ENCODE peak calls at places on chromosomes 13 and 19, in nine cellular contexts. D is body of pancreas, V is suprapubic skin, I is stomach, H is right lobe of liver, E is gastrocnemius medialis, Y is breast epithelium, W is endothelial cell of umbilical vein, C is heart left ventricle. O is an unnamed sample.

GRCh38 chr13:93140912-93141311 is 85.7 kb upstream of the GPC6 start:
- DNase-seq in C (no peak), I (no peak), V (no peak), D (no peak), E (no peak), Y (no peak), W (no peak), H (no peak), O (no peak)

GRCh38 chr19:45764947-45765346 is 4.1 kb downstream of the SIX5 start:
- DNase-seq in Y (no peak), W (no peak), E (no peak), D (no peak), I (no peak), C (peak), H (no peak), V (no peak), O (no peak)

GRCh38 chr13:113980489-113981064 is 6.7 kb upstream of the C13orf46 start:
- DNase-seq in Y (no peak), I (no peak), H (peak), E (no peak), W (no peak), V (no peak), D (no peak), C (no peak), O (no peak)

GRCh38 chr13:112744306-112745021 is 54.6 kb downstream of the ATP11A start:
- DNase-seq in H (no peak), C (no peak), I (no peak), Y (no peak), W (no peak), E (no peak), D (no peak), V (no peak), O (no peak)

GRCh38 chr13:32496574-32497160 is 41.9 kb downstream of the N4BP2L2 start:
- DNase-seq in I (no peak), W (no peak), E (no peak), D (no peak), V (no peak), Y (no peak), C (no peak), H (no peak), O (no peak)

GRCh38 chr19:42280761-42281174 is 11.7 kb downstream of the CIC start:
- DNase-seq in E (no peak), I (no peak), W (peak), C (no peak), H (no peak), D (no peak), Y (no peak), V (no peak), O (peak)

GRCh38 chr13:22726721-22727120 is 454.1 kb upstream of the SGCG start:
- DNase-seq in H (no peak), D (no peak), W (no peak), Y (no peak), I (no peak), C (no peak), V (no peak), E (no peak), O (no peak)

GRCh38 chr19:37905936-37906867 is at the start of gene WDR87:
- DNase-seq in W (no peak), V (no peak), E (no peak), H (peak), I (peak), C (peak), D (peak), Y (no peak), O (peak)

GRCh38 chr19:36215276-36216171 is 618 bp downstream of the ZNF146 start:
- DNase-seq in V (peak), W (peak), E (no peak), H (no peak), D (no peak), I (no peak), C (no peak), Y (no peak), O (no peak)

GRCh38 chr19:16342002-16342715 is 17.5 kb downstream of the KLF2 start:
- DNase-seq in W (no peak), Y (no peak), C (no peak), I (no peak), V (no peak), E (peak), H (no peak), D (no peak), O (peak)

GRCh38 chr13:82678052-82678451 is 1204.2 kb downstream of the SLITRK1 start:
- DNase-seq in I (no peak), E (no peak), Y (no peak), V (no peak), W (no peak), C (no peak), H (no peak), D (no peak), O (no peak)

GRCh38 chr19:38656171-38656981 is 8.9 kb downstream of the ACTN4 start:
- DNase-seq in Y (no peak), H (no peak), V (no peak), W (no peak), E (no peak), I (no peak), C (no peak), D (no peak), O (no peak)

GRCh38 chr19:875265-875879 is 15.9 kb downstream of the CFD start:
- DNase-seq in Y (no peak), I (no peak), E (no peak), C (no peak), W (no peak), V (no peak), D (no peak), H (no peak), O (no peak)

GRCh38 chr13:85812282-85812681 is 13.1 kb upstream of the SLITRK6 start:
- DNase-seq in C (no peak), D (no peak), V (no peak), Y (no peak), I (no peak), W (no peak), H (no peak), E (no peak), O (no peak)

GRCh38 chr19:33441277-33441699 is 67.8 kb downstream of the CEBPG start:
- DNase-seq in H (peak), E (no peak), I (no peak), Y (no peak), D (no peak), W (no peak), C (peak), V (peak), O (peak)

GRCh38 chr19:41318696-41319499 is 8.9 kb downstream of the CCDC97 start:
- DNase-seq in Y (no peak), W (no peak), D (no peak), I (no peak), V (no peak), C (no peak), H (no peak), E (no peak), O (no peak)

GRCh38 chr13:31943591-31943990 is 88.0 kb upstream of the FRY start:
- DNase-seq in W (no peak), Y (no peak), V (no peak), E (no peak), I (no peak), H (no peak), D (no peak), C (no peak), O (no peak)

GRCh38 chr13:21483748-21484147 is 24.6 kb upstream of the ZDHHC20 start:
- DNase-seq in W (no peak), V (no peak), H (no peak), I (no peak), Y (no peak), C (no peak), E (no peak), D (no peak), O (no peak)

GRCh38 chr19:41918653-41919244 is 9.5 kb downstream of the ERFL start:
- DNase-seq in I (no peak), C (no peak), E (no peak), Y (no peak), V (no peak), H (no peak), D (no peak), W (no peak), O (no peak)

GRCh38 chr19:955803-956746 is 28.1 kb upstream of the WDR18 start:
- DNase-seq in I (no peak), D (peak), Y (no peak), W (no peak), E (no peak), H (no peak), V (no peak), C (no peak), O (no peak)

GRCh38 chr19:15640294-15640903 is at the start of gene CYP4F3:
- DNase-seq in C (peak), E (no peak), V (no peak), H (peak), D (peak), Y (peak), W (no peak), I (peak), O (peak)

GRCh38 chr19:13262450-13262849 is 112.2 kb downstream of the IER2 start:
- DNase-seq in V (peak), I (no peak), H (no peak), E (no peak), C (no peak), D (peak), W (peak), Y (no peak), O (no peak)

GRCh38 chr19:17058236-17058635 is 17.0 kb downstream of the HAUS8 start:
- DNase-seq in H (no peak), C (no peak), D (no peak), W (no peak), E (no peak), V (no peak), I (no peak), Y (no peak), O (no peak)

GRCh38 chr13:80562423-80562822 is 221.5 kb upstream of the SPRY2 start:
- DNase-seq in D (no peak), W (no peak), Y (no peak), V (no peak), I (no peak), C (no peak), E (no peak), H (no peak), O (no peak)

GRCh38 chr19:11154683-11155047 is 917 bp downstream of the SPC24 start:
- DNase-seq in D (no peak), V (no peak), Y (no peak), I (no peak), H (no peak), E (no peak), W (no peak), C (no peak), O (no peak)
- H3K4me3 ChIP-seq in D (no peak), V (no peak), Y (no peak), I (peak), H (no peak), E (no peak), W (peak), C (no peak), O (no peak)

GRCh38 chr13:24680258-24680920 is at the start of gene ATP12A:
- DNase-seq in W (no peak), E (no peak), D (peak), C (no peak), I (peak), H (no peak), Y (no peak), V (no peak), O (peak)
- TF ChIP-seq CTCF in W (no peak), E (no peak), D (no peak), C (no peak), I (no peak), H (no peak), Y (no peak), V (no peak), O (no peak)

GRCh38 chr19:10388957-10389356 is 8.6 kb upstream of the TYK2 start:
- DNase-seq in W (peak), I (peak), H (peak), V (peak), Y (peak), D (peak), C (peak), E (peak), O (peak)
- TF ChIP-seq POLR2A in W (peak), I (no peak), H (no peak), V (no peak), Y (no peak), D (no peak), C (no peak), E (no peak), O (no peak)

GRCh38 chr13:40777166-40777956 is 6.4 kb upstream of the MRPS31 start:
- DNase-seq in Y (no peak), C (no peak), I (no peak), W (peak), E (no peak), D (peak), H (no peak), V (no peak), O (no peak)

GRCh38 chr13:40777957-40778235 is 6.9 kb upstream of the MRPS31 start:
- DNase-seq in D (no peak), C (no peak), E (no peak), I (no peak), V (no peak), H (no peak), Y (no peak), W (no peak), O (no peak)

GRCh38 chr13:40774672-40775071 is 3.7 kb upstream of the MRPS31 start:
- DNase-seq in V (no peak), C (no peak), W (no peak), I (no peak), E (no peak), Y (no peak), H (no peak), D (no peak), O (no peak)

GRCh38 chr13:40776681-40777165 is 5.7 kb upstream of the MRPS31 start:
- DNase-seq in I (no peak), C (no peak), W (peak), E (no peak), D (no peak), V (no peak), H (no peak), Y (no peak), O (no peak)

GRCh38 chr13:40776232-40776631 is 5.2 kb upstream of the MRPS31 start:
- DNase-seq in I (no peak), C (no peak), V (no peak), D (no peak), E (no peak), H (no peak), Y (no peak), W (no peak), O (no peak)
- H3K4me3 ChIP-seq in I (no peak), C (no peak), V (no peak), D (no peak), E (no peak), H (no peak), Y (no peak), W (no peak), O (no peak)

GRCh38 chr13:75566658-75567057 is 17.1 kb downstream of the UCHL3 start:
- DNase-seq in H (no peak), E (no peak), D (no peak), C (no peak), Y (no peak), I (no peak), V (no peak), W (peak), O (no peak)
- TF ChIP-seq CTCF in H (no peak), E (no peak), D (peak), C (no peak), Y (no peak), I (peak), V (no peak), W (no peak), O (no peak)

DNA sequence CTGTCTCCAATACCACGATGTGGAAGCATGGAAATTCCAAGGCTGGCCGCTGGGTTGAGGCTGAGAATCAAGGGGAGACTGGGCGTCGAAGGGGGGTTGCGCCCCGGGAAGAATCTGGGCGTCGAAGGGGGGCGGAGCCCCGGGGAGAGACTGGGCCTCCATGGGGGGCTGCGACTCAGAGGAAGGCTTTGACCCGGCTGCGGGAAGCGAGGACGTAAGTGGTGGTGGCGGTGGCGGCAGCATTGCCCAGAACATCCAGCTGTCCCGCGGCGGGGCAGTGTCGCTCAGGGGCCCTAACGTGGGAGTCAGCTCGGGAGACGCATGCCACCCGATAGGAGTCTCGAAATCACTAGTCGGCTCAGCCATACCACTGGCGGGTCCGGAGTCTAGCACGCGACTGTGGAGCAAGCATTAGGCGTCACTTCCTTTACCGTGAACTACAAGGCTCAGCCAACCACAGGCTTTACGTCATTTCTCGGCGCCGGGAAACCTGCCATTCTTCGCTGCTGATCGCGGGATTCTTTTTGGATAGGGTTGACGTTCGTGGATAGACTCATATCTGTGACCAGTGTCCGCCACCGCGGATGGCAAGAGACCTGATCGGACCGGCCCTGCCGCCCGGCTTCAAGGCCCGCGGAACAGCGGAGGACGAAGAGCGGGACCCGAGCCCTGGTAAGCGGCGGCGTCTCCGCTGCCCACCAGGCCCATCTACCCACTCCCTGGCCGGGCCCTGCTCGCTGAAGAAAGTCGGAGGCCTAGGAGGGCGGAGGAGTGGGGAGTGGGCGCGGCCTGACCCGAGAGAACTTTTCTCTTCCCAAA is at the start of the genes GPALPP1 and NUFIP1:
- DNase-seq in E (peak), D (peak), Y (peak), H (peak), W (peak), I (peak), V (peak), C (peak), O (peak)
- TF ChIP-seq POLR2A in E (peak), D (peak), Y (no peak), H (peak), W (peak), I (no peak), V (no peak), C (peak), O (no peak)

GRCh38 chr13:110130431-110130830 is 176.5 kb downstream of the COL4A1 start:
- DNase-seq in H (no peak), W (no peak), V (no peak), D (no peak), E (no peak), C (no peak), I (no peak), Y (no peak), O (no peak)

GRCh38 chr13:110129076-110129475 is 177.9 kb downstream of the COL4A1 start:
- DNase-seq in H (no peak), E (peak), Y (no peak), D (no peak), V (no peak), C (no peak), I (no peak), W (no peak), O (no peak)

GRCh38 chr13:110129539-110130186 is 177.3 kb downstream of the COL4A1 start:
- DNase-seq in E (no peak), V (no peak), W (no peak), I (no peak), C (no peak), D (no peak), H (no peak), Y (no peak), O (no peak)

GRCh38 chr13:110127986-110128511 is 178.9 kb downstream of the COL4A1 start:
- DNase-seq in D (no peak), H (no peak), I (no peak), Y (no peak), C (no peak), W (no peak), V (no peak), E (no peak), O (no peak)

DNA sequence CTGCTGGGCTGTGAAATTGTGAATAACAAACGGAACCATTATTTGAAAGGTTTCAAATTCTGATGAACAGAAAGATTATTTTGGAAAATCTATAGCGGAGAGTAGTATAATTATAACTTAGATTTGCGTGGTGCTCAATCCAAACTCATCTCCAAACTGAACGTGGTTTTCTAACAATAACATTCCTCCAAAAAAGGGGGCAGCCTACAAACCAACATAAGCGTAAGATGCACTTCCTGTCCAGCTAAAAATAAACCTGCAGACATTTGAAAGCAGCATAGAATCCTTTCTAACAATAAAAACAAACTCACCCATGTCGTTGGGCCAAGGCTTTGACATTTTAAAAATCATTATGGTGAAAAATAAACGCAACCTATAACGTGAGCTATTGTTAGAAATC is 178.4 kb downstream of the COL4A1 start:
- DNase-seq in E (no peak), D (no peak), H (no peak), W (no peak), Y (no peak), C (no peak), V (no peak), I (no peak), O (no peak)
- H3K4me3 ChIP-seq in E (no peak), D (no peak), H (no peak), W (no peak), Y (no peak), C (no peak), V (no peak), I (no peak), O (no peak)

GRCh38 chr19:43774103-43774939 is 6.5 kb downstream of the KCNN4 start:
- DNase-seq in E (peak), V (no peak), C (peak), W (peak), D (peak), H (peak), I (peak), Y (no peak), O (no peak)
- TF ChIP-seq CTCF in E (peak), V (no peak), C (peak), W (peak), D (peak), H (peak), I (peak), Y (no peak), O (no peak)

GRCh38 chr13:98658131-98658530 is 81.2 kb upstream of the STK24 start:
- DNase-seq in H (no peak), W (no peak), D (no peak), V (no peak), I (no peak), Y (no peak), E (no peak), C (no peak), O (peak)
- TF ChIP-seq POLR2A in H (no peak), W (no peak), D (no peak), V (no peak), I (no peak), Y (no peak), E (no peak), C (no peak), O (no peak)

O was measured in lower leg skin.